ENCODE peak calls at places on chromosome 1, in eight cellular contexts. E is CD8-positive, alpha-beta T cell; X is HAP-1; I is cardiac muscle cell; F is bronchial epithelial cell; B is mesendoderm; Y is testis; N is left ventricle myocardium inferior. S is an unnamed sample. For H3K36me3, the result is how much of the 10 kb centered on the place peaks cover.

GRCh38 chr1:150760003-150760402 is 5.6 kb downstream of the CTSS start:
- DNase-seq in E (no peak), X (no peak), I (no peak), F (no peak), B (no peak), Y (no peak), N (no peak), S (no peak)

GRCh38 chr1:25653558-25653957 is 37.0 kb downstream of the MAN1C1 start:
- DNase-seq in E (no peak), X (no peak), I (no peak), F (no peak), B (no peak), Y (peak), N (no peak), S (no peak)

GRCh38 chr1:171869097-171869496 is 27.8 kb downstream of the DNM3 start:
- DNase-seq in E (no peak), X (no peak), I (no peak), F (peak), B (no peak), Y (no peak), N (no peak), S (no peak)

GRCh38 chr1:30192969-30193630 is 530.3 kb downstream of the MATN1 start:
- DNase-seq in E (no peak), X (no peak), I (no peak), F (no peak), B (no peak), Y (no peak), N (no peak), S (no peak)

GRCh38 chr1:92804721-92805169 is 19.8 kb upstream of the EVI5 start:
- DNase-seq in E (no peak), X (peak), I (peak), F (peak), B (peak), Y (peak), N (peak), S (no peak)

GRCh38 chr1:3068400-3069361 is at the start of gene PRDM16:
- DNase-seq in E (no peak), X (peak), I (peak), F (peak), B (peak), Y (peak), N (peak), S (no peak)

GRCh38 chr1:15409400-15410222 is at the start of gene EFHD2:
- DNase-seq in E (peak), X (peak), I (peak), F (peak), B (peak), Y (peak), N (peak), S (no peak)

GRCh38 chr1:199161766-199162303 is 523.0 kb downstream of the PTPRC start:
- DNase-seq in E (no peak), X (peak), I (no peak), F (no peak), B (no peak), Y (no peak), N (no peak), S (no peak)

GRCh38 chr1:186099362-186100064 is 275.5 kb downstream of the TPR start:
- DNase-seq in E (no peak), X (no peak), I (no peak), F (no peak), B (no peak), Y (no peak), N (no peak), S (no peak)

GRCh38 chr1:153488731-153489130 is 28.3 kb upstream of the S100A7 start:
- DNase-seq in E (no peak), X (no peak), I (peak), F (no peak), B (no peak), Y (peak), N (no peak), S (no peak)

GRCh38 chr1:116514708-116515525 is 55.9 kb downstream of the CD58 start:
- DNase-seq in E (peak), X (no peak), I (no peak), F (peak), B (no peak), Y (no peak), N (no peak), S (no peak)

GRCh38 chr1:104156804-104157203 is 407.1 kb downstream of the AMY1C start:
- DNase-seq in E (no peak), X (no peak), I (no peak), F (no peak), B (no peak), Y (no peak), N (no peak), S (no peak)

GRCh38 chr1:26743426-26744059 is 44.2 kb upstream of the PIGV start:
- DNase-seq in E (no peak), X (no peak), I (no peak), F (no peak), B (no peak), Y (no peak), N (no peak), S (no peak)

GRCh38 chr1:119361611-119362010 is 7.0 kb upstream of the HAO2 start:
- DNase-seq in E (no peak), X (no peak), I (no peak), F (no peak), B (no peak), Y (no peak), N (no peak), S (no peak)

GRCh38 chr1:43058545-43059360 is 100.1 kb upstream of the SLC2A1 start:
- DNase-seq in E (no peak), X (no peak), I (peak), F (peak), B (no peak), Y (no peak), N (no peak), S (no peak)

GRCh38 chr1:160767417-160768294 is 28.3 kb upstream of the LY9 start:
- DNase-seq in E (no peak), X (no peak), I (no peak), F (peak), B (peak), Y (no peak), N (no peak), S (no peak)

GRCh38 chr1:163315773-163316374 is 5.9 kb upstream of the NUF2 start:
- DNase-seq in E (no peak), X (peak), I (peak), F (peak), B (peak), Y (peak), N (no peak), S (peak)

GRCh38 chr1:153518562-153518961 is 17.2 kb downstream of the S100A6 start:
- DNase-seq in E (no peak), X (no peak), I (no peak), F (no peak), B (no peak), Y (no peak), N (no peak), S (no peak)

GRCh38 chr1:175204285-175204684 is 11.7 kb upstream of the KIAA0040 start:
- DNase-seq in E (no peak), X (no peak), I (no peak), F (no peak), B (no peak), Y (no peak), N (no peak), S (no peak)

GRCh38 chr1:84632975-84633427 is 57.3 kb downstream of the SSX2IP start:
- DNase-seq in E (no peak), X (no peak), I (no peak), F (peak), B (peak), Y (no peak), N (no peak), S (no peak)

GRCh38 chr1:239815074-239815473 is 276.6 kb upstream of the FMN2 start:
- DNase-seq in E (no peak), X (no peak), I (no peak), F (no peak), B (no peak), Y (no peak), N (no peak), S (no peak)

GRCh38 chr1:204258213-204259115 is 44.7 kb upstream of the GOLT1A start:
- DNase-seq in E (no peak), X (peak), I (peak), F (peak), B (peak), Y (peak), N (peak), S (peak)

GRCh38 chr1:16014509-16015482 is 3.0 kb downstream of the HSPB7 start:
- DNase-seq in E (no peak), X (no peak), I (no peak), F (no peak), B (no peak), Y (peak), N (peak), S (no peak)

GRCh38 chr1:244836135-244836521 is 670 bp downstream of the COX20 start:
- DNase-seq in E (no peak), X (peak), I (no peak), F (no peak), B (peak), Y (peak), N (no peak), S (no peak)

GRCh38 chr1:1120866-1121563 is 5.1 kb upstream of the C1orf159 start:
- DNase-seq in E (no peak), X (no peak), I (no peak), F (no peak), B (no peak), Y (no peak), N (no peak), S (no peak)

GRCh38 chr1:101431956-101432510 is 195.2 kb downstream of the S1PR1 start:
- DNase-seq in E (no peak), X (no peak), I (no peak), F (no peak), B (no peak), Y (no peak), N (no peak), S (no peak)

GRCh38 chr1:187840557-187840956 is 1011.8 kb downstream of the PLA2G4A start:
- DNase-seq in E (no peak), X (no peak), I (peak), F (no peak), B (peak), Y (no peak), N (no peak), S (no peak)

GRCh38 chr1:228374711-228375577 is 31.7 kb downstream of the TRIM11 start:
- DNase-seq in E (no peak), X (no peak), I (no peak), F (no peak), B (no peak), Y (peak), N (peak), S (no peak)

GRCh38 chr1:1217621-1218523 is 3.9 kb upstream of the TNFRSF4 start:
- DNase-seq in E (no peak), X (no peak), I (no peak), F (peak), B (peak), Y (no peak), N (no peak), S (no peak)

GRCh38 chr1:29521846-29522580 is 285.7 kb downstream of the PTPRU start:
- DNase-seq in E (no peak), X (no peak), I (no peak), F (no peak), B (no peak), Y (peak), N (no peak), S (no peak)

GRCh38 chr1:10339815-10340214 is 59.0 kb upstream of the PGD start:
- DNase-seq in E (no peak), X (peak), I (peak), F (peak), B (peak), Y (peak), N (peak), S (peak)

GRCh38 chr1:10338611-10339010 is 60.3 kb upstream of the PGD start:
- DNase-seq in E (no peak), X (no peak), I (no peak), F (no peak), B (no peak), Y (no peak), N (no peak), S (no peak)

GRCh38 chr1:10339036-10339567 is 59.8 kb upstream of the PGD start:
- DNase-seq in E (no peak), X (no peak), I (no peak), F (no peak), B (no peak), Y (no peak), N (no peak), S (no peak)

GRCh38 chr1:10338047-10338446 is 60.8 kb upstream of the PGD start:
- DNase-seq in E (no peak), X (peak), I (peak), F (peak), B (peak), Y (peak), N (peak), S (no peak)

GRCh38 chr1:10341062-10341600 is 57.7 kb upstream of the PGD start:
- DNase-seq in E (no peak), X (no peak), I (no peak), F (peak), B (no peak), Y (no peak), N (no peak), S (no peak)
- H3K36me3 ChIP-seq in E (under half), X (half or more), I (under half), F (under half), B (under half), Y (under half), N (half or more), S (under half)

GRCh38 chr1:56532359-56532696 is 47.0 kb downstream of the PLPP3 start:
- DNase-seq in E (no peak), X (no peak), I (no peak), F (no peak), B (no peak), Y (no peak), N (no peak), S (no peak)

GRCh38 chr1:56535362-56535761 is 44.0 kb downstream of the PLPP3 start:
- DNase-seq in E (no peak), X (peak), I (no peak), F (no peak), B (peak), Y (no peak), N (no peak), S (peak)

GRCh38 chr1:56534252-56534651 is 45.1 kb downstream of the PLPP3 start:
- DNase-seq in E (no peak), X (no peak), I (no peak), F (no peak), B (no peak), Y (no peak), N (no peak), S (no peak)

GRCh38 chr1:56533197-56533596 is 46.2 kb downstream of the PLPP3 start:
- DNase-seq in E (no peak), X (no peak), I (no peak), F (peak), B (no peak), Y (no peak), N (no peak), S (no peak)

GRCh38 chr1:56533621-56534020 is 45.7 kb downstream of the PLPP3 start:
- DNase-seq in E (no peak), X (no peak), I (no peak), F (peak), B (no peak), Y (no peak), N (no peak), S (no peak)
- H3K36me3 ChIP-seq in E (under half), X (under half), I (under half), F (under half), B (under half), Y (under half), N (under half), S (half or more)

GRCh38 chr1:23698466-23698865 is 6.9 kb downstream of the RPL11 start:
- DNase-seq in E (no peak), X (no peak), I (no peak), F (no peak), B (no peak), Y (no peak), N (no peak), S (no peak)

GRCh38 chr1:23693599-23693998 is 2.0 kb downstream of the RPL11 start:
- DNase-seq in E (no peak), X (no peak), I (no peak), F (no peak), B (no peak), Y (no peak), N (no peak), S (no peak)

GRCh38 chr1:23694371-23694770 is 2.8 kb downstream of the RPL11 start:
- DNase-seq in E (no peak), X (no peak), I (no peak), F (no peak), B (no peak), Y (no peak), N (no peak), S (no peak)

GRCh38 chr1:23695667-23696066 is 4.1 kb downstream of the RPL11 start:
- DNase-seq in E (no peak), X (no peak), I (no peak), F (no peak), B (no peak), Y (no peak), N (no peak), S (no peak)

GRCh38 chr1:23696335-23696989 is 4.9 kb downstream of the RPL11 start:
- DNase-seq in E (no peak), X (no peak), I (no peak), F (no peak), B (no peak), Y (no peak), N (no peak), S (no peak)
- H3K36me3 ChIP-seq in E (half or more), X (half or more), I (half or more), F (under half), B (under half), Y (under half), N (half or more), S (half or more)

DNA sequence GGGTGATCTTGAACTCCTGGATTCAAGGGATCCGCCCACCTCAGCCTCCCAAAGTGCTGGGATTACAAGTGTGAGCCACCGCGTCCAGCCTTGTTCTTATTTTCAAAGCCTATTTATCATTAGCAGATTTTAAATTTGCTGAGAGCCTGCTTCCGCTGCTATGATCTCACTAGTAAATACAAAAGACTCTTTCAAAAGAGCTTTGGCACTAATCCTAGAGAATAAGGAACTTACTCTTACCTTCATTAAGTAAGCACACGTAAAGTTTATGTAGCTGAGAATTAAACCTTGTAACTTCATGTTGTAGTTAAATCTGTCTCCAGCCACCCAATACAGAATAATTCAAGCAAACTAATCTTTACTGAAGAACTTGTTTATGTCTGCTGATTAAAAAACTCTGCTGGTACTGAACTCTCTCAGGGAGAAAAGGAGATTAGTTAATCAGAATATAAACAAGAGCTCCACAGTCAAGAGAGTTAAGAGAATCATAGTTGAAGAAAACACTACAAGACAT is 72.3 kb downstream of the RUSC1 start:
- DNase-seq in E (no peak), X (peak), I (no peak), F (peak), B (no peak), Y (peak), N (no peak), S (no peak)
- H3K36me3 ChIP-seq in E (under half), X (under half), I (under half), F (under half), B (under half), Y (under half), N (half or more), S (under half)

GRCh38 chr1:6628971-6629479 is 4.4 kb downstream of the THAP3 start:
- DNase-seq in E (no peak), X (no peak), I (no peak), F (no peak), B (no peak), Y (no peak), N (no peak), S (no peak)
- H3K36me3 ChIP-seq in E (under half), X (under half), I (under half), F (under half), B (under half), Y (under half), N (half or more), S (half or more)

DNA sequence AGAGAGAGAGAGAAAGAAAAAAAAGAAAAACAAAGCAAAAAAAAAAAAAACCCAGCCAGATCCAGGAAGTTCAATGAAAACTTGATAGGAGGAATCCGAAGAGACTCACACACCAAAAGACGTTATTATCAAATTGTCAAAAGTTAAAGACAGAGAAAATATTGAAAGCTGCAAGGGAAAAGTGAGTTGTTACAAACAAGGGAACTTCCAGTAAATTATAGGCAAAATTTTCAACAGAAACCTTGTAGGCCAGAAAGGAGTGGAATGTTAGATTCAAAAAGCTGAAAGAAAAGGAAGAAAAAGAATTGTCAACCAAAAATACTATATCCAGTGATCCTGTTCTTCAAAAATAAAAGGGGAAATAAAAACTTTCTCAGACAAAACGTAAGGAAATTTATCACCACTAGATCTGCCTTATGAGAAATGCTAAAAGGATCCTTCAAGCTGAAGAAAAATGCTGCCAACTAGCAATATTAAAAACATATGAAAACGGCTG is 23.6 kb downstream of the ERO1B start:
- DNase-seq in E (no peak), X (no peak), I (no peak), F (no peak), B (no peak), Y (no peak), N (no peak), S (no peak)
- H3K36me3 ChIP-seq in E (under half), X (under half), I (under half), F (under half), B (under half), Y (under half), N (under half), S (under half)

GRCh38 chr1:107682467-107682866 is 282.5 kb downstream of the VAV3 start:
- DNase-seq in E (no peak), X (peak), I (no peak), F (peak), B (no peak), Y (no peak), N (no peak), S (no peak)
- H3K36me3 ChIP-seq in E (under half), X (under half), I (under half), F (under half), B (under half), Y (under half), N (under half), S (under half)

GRCh38 chr1:82269466-82269865 is 468.7 kb downstream of the ADGRL2 start:
- DNase-seq in E (no peak), X (no peak), I (no peak), F (peak), B (peak), Y (no peak), N (no peak), S (peak)
- H3K36me3 ChIP-seq in E (under half), X (under half), I (under half), F (under half), B (under half), Y (under half), N (under half), S (under half)

GRCh38 chr1:54853793-54854370 is 33.1 kb downstream of the DHCR24 start:
- DNase-seq in E (no peak), X (no peak), I (no peak), F (no peak), B (no peak), Y (no peak), N (no peak), S (no peak)

GRCh38 chr1:54851928-54852524 is 35.0 kb downstream of the DHCR24 start:
- DNase-seq in E (no peak), X (no peak), I (no peak), F (no peak), B (no peak), Y (no peak), N (no peak), S (no peak)

GRCh38 chr1:54853096-54853792 is 33.8 kb downstream of the DHCR24 start:
- DNase-seq in E (no peak), X (no peak), I (no peak), F (no peak), B (no peak), Y (no peak), N (no peak), S (no peak)

GRCh38 chr1:54857066-54857660 is 29.8 kb downstream of the DHCR24 start:
- DNase-seq in E (no peak), X (no peak), I (no peak), F (no peak), B (no peak), Y (no peak), N (no peak), S (no peak)

GRCh38 chr1:54854376-54855020 is 32.5 kb downstream of the DHCR24 start:
- DNase-seq in E (no peak), X (no peak), I (no peak), F (no peak), B (no peak), Y (no peak), N (no peak), S (no peak)
- H3K36me3 ChIP-seq in E (under half), X (half or more), I (under half), F (half or more), B (under half), Y (under half), N (under half), S (half or more)